ENCODE peak calls at places on chromosomes 16 and 17, in eight cellular contexts. T is cardiac muscle cell, R is fibroblast of mammary gland, A is D721Med, W is nephron progenitor cell, H is transverse colon, D is uterus, L is ovary. O is an unnamed sample.

GRCh38 chr17:67328026-67328425 is 38.4 kb downstream of the PSMD12 start:
- DNase-seq in H (no peak), R (no peak), D (no peak), W (no peak), L (no peak), T (no peak), A (no peak), O (no peak)

GRCh38 chr17:49783051-49783715 is 5.3 kb upstream of the KAT7 start:
- DNase-seq in W (no peak), A (no peak), L (no peak), D (peak), R (no peak), T (no peak), H (no peak), O (no peak)

GRCh38 chr17:63512388-63512787 is 10.8 kb upstream of the KCNH6 start:
- DNase-seq in H (no peak), D (no peak), T (no peak), R (no peak), A (no peak), L (no peak), W (no peak), O (no peak)

GRCh38 chr17:1553354-1554266 is 9.0 kb downstream of the PITPNA start:
- DNase-seq in T (no peak), A (no peak), H (no peak), W (no peak), L (no peak), D (no peak), R (no peak), O (no peak)

GRCh38 chr16:82633964-82634600 is 7.3 kb downstream of the CDH13 start:
- DNase-seq in R (no peak), L (no peak), H (peak), T (peak), D (no peak), W (no peak), A (no peak), O (no peak)

GRCh38 chr17:83079340-83079747 is at the start of gene METRNL:
- DNase-seq in D (peak), H (peak), W (peak), L (peak), R (peak), A (peak), T (peak), O (peak)

GRCh38 chr17:32335647-32336046 is 6.3 kb downstream of the C17orf75 start:
- DNase-seq in T (peak), L (no peak), R (peak), W (no peak), D (no peak), A (no peak), H (no peak), O (peak)

GRCh38 chr17:78428025-78428575 is 49.7 kb downstream of the PGS1 start:
- DNase-seq in L (no peak), D (no peak), T (no peak), W (no peak), H (no peak), R (no peak), A (no peak), O (no peak)

GRCh38 chr16:15874745-15875314 is 13.6 kb downstream of the CEP20 start:
- DNase-seq in A (no peak), W (peak), R (peak), D (peak), H (peak), T (peak), L (peak), O (peak)

GRCh38 chr17:17258011-17258410 is 21.0 kb upstream of the FLCN start:
- DNase-seq in T (no peak), A (no peak), H (no peak), D (no peak), L (no peak), R (no peak), W (no peak), O (no peak)

GRCh38 chr16:67652578-67653130 is 7.4 kb downstream of the ACD start:
- DNase-seq in R (no peak), H (no peak), D (peak), W (peak), T (peak), A (peak), L (no peak), O (no peak)

GRCh38 chr16:12298285-12298684 is 321.8 kb downstream of the SNX29 start:
- DNase-seq in R (no peak), A (no peak), D (no peak), H (no peak), L (no peak), W (no peak), T (no peak), O (no peak)

GRCh38 chr16:54928421-54929089 is 2.1 kb upstream of the IRX5 start:
- DNase-seq in L (peak), W (no peak), H (no peak), R (peak), A (no peak), D (peak), T (peak), O (peak)

GRCh38 chr16:1839554-1839953 is 12.5 kb downstream of the FAHD1 start:
- DNase-seq in L (no peak), D (no peak), W (no peak), T (peak), R (peak), A (no peak), H (no peak), O (no peak)

GRCh38 chr16:7137560-7138330 is 194.9 kb upstream of the RBFOX1 start:
- DNase-seq in L (no peak), H (no peak), D (no peak), W (no peak), T (no peak), R (peak), A (no peak), O (no peak)

GRCh38 chr17:67211742-67212141 is 33.3 kb downstream of the HELZ start:
- DNase-seq in R (peak), H (no peak), L (no peak), T (peak), A (no peak), D (no peak), W (no peak), O (peak)

GRCh38 chr17:75853410-75853809 is 1.7 kb downstream of the WBP2 start:
- DNase-seq in D (no peak), R (peak), W (no peak), A (no peak), H (no peak), T (no peak), L (no peak), O (peak)

GRCh38 chr17:4512156-4513112 is 13.8 kb downstream of the SPNS2 start:
- DNase-seq in T (no peak), W (no peak), R (no peak), H (no peak), D (no peak), A (no peak), L (no peak), O (no peak)

GRCh38 chr16:65624246-65624645 is 502.4 kb upstream of the CDH11 start:
- DNase-seq in A (no peak), L (no peak), H (no peak), W (no peak), T (no peak), R (no peak), D (no peak), O (no peak)

GRCh38 chr16:21684199-21684598 is 20.4 kb downstream of the OTOA start:
- DNase-seq in H (peak), R (peak), L (no peak), T (peak), D (no peak), A (no peak), W (no peak), O (no peak)

GRCh38 chr16:8589293-8590160 is 784 bp downstream of the TMEM114 start:
- DNase-seq in L (no peak), D (no peak), R (no peak), A (no peak), H (no peak), W (peak), T (no peak), O (no peak)

GRCh38 chr16:54939537-54940278 is 9.0 kb downstream of the IRX5 start:
- DNase-seq in D (no peak), R (no peak), A (no peak), W (peak), T (no peak), H (no peak), L (no peak), O (peak)

GRCh38 chr16:85385463-85386331 is 227.4 kb upstream of the GSE1 start:
- DNase-seq in L (peak), R (no peak), D (peak), A (no peak), H (no peak), T (no peak), W (peak), O (no peak)

GRCh38 chr16:2428051-2428786 is 1.0 kb upstream of the CCNF start:
- DNase-seq in R (peak), D (peak), L (peak), W (peak), T (peak), H (peak), A (no peak), O (peak)

GRCh38 chr17:27635275-27635823 is 4.4 kb downstream of the LGALS9 start:
- DNase-seq in D (no peak), R (no peak), A (no peak), T (no peak), L (no peak), H (peak), W (no peak), O (no peak)

GRCh38 chr16:29814592-29814991 is 1.4 kb upstream of the PAGR1 start:
- DNase-seq in W (peak), H (no peak), A (no peak), D (no peak), R (no peak), L (no peak), T (no peak), O (no peak)

GRCh38 chr16:29815032-29815721 is 775 bp upstream of the PAGR1 start:
- DNase-seq in L (peak), D (peak), W (peak), R (no peak), H (no peak), T (peak), A (no peak), O (no peak)

GRCh38 chr16:29818082-29818481 is 2.1 kb downstream of the PAGR1 start:
- DNase-seq in A (no peak), T (no peak), R (no peak), W (no peak), D (no peak), L (no peak), H (no peak), O (no peak)

GRCh38 chr16:29815793-29816693 is at the start of gene PAGR1:
- DNase-seq in R (peak), H (peak), A (peak), D (peak), L (peak), W (peak), T (peak), O (peak)

DNA sequence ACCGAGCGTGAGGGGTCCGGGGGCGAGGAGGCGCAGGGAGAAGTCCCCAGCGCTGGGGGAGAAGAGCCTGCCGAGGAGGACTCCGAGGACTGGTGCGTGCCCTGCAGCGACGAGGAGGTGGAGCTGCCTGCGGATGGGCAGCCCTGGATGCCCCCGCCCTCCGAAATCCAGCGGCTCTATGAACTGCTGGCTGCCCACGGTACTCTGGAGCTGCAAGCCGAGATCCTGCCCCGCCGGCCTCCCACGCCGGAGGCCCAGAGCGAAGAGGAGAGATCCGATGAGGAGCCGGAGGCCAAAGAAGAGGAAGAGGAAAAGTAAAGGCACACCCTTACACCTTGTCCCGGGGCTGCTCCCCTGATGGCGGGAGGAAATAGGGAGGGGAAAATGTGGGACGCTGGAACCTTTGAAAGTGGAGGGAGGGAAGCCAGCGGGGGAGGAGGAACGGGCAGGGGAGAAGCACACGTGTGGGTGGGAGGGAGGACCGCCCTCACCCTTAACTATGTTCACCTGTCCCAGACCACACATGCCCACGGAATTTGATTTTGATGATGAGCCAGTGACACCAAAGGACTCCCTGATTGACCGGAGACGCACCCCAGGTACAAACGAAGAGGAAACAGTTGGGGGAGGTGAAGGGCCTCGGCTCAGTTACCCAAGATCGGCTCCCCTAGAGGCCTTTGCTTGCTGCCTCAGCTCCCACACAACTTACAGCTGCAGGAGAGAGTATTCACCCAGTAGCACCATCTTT is 916 bp downstream of the PAGR1 start:
- DNase-seq in A (no peak), H (peak), D (peak), R (peak), W (peak), T (peak), L (peak), O (peak)
- TF ChIP-seq CTCF in A (no peak), H (peak), D (no peak), R (no peak), W (no peak), T (no peak), L (no peak), O (peak)

GRCh38 chr17:29642171-29642611 is 19.5 kb upstream of the CORO6 start:
- DNase-seq in L (no peak), A (no peak), R (no peak), T (no peak), D (no peak), W (peak), H (no peak), O (no peak)
- TF ChIP-seq CTCF in L (no peak), A (no peak), R (no peak), T (no peak), D (no peak), W (no peak), H (no peak), O (no peak)

DNA sequence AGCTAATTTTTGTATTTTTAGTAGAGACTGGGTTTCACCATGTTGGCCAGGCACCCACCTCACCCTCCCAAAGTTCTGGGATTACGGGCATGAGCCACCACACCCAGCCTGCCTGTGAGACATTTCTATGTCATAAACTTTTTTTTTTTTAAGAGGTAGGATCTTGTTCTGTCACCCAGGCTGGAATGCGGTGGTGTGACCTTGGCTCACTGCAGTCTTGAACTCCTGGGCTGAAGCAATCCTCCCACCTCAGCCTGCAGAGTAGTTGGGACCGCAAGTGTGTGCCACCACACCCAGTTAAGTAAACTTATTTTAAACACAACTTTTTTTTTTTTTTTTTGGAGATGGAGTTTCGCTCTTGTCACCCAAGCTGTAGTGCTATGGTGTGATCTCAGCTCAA is 47.2 kb downstream of the SCNN1G start:
- DNase-seq in H (peak), D (no peak), A (no peak), W (no peak), T (no peak), L (no peak), R (no peak), O (no peak)
- TF ChIP-seq CTCF in H (no peak), D (no peak), A (no peak), W (no peak), T (no peak), L (no peak), R (no peak), O (no peak)

GRCh38 chr16:19728636-19728965 is 10.5 kb downstream of the IQCK start:
- DNase-seq in T (no peak), W (no peak), L (no peak), A (no peak), D (no peak), H (no peak), R (no peak), O (no peak)

GRCh38 chr16:19735074-19735867 is 17.2 kb downstream of the IQCK start:
- DNase-seq in W (no peak), L (no peak), A (no peak), R (no peak), D (no peak), T (no peak), H (no peak), O (no peak)

GRCh38 chr16:19737306-19737975 is 19.4 kb downstream of the IQCK start:
- DNase-seq in T (no peak), H (no peak), W (no peak), A (no peak), R (no peak), D (no peak), L (no peak), O (no peak)

GRCh38 chr16:19733551-19733950 is 15.5 kb downstream of the IQCK start:
- DNase-seq in D (no peak), H (no peak), W (no peak), T (no peak), A (no peak), R (no peak), L (no peak), O (no peak)
- TF ChIP-seq CTCF in D (no peak), H (no peak), W (no peak), T (no peak), A (no peak), R (no peak), L (no peak), O (no peak)

GRCh38 chr17:44385287-44386181 is 3.9 kb downstream of the ITGA2B start:
- DNase-seq in T (peak), D (peak), R (peak), L (peak), W (peak), A (peak), H (peak), O (peak)
- TF ChIP-seq CTCF in T (peak), D (no peak), R (no peak), L (no peak), W (no peak), A (no peak), H (no peak), O (no peak)

GRCh38 chr17:48577330-48577945 is 712 bp downstream of the HOXB4 start:
- DNase-seq in A (no peak), H (no peak), R (peak), W (peak), T (no peak), D (no peak), L (no peak), O (no peak)

GRCh38 chr17:48575673-48576478 is 2.3 kb downstream of the HOXB4 start:
- DNase-seq in R (no peak), W (no peak), D (no peak), T (no peak), H (no peak), A (no peak), L (no peak), O (no peak)

GRCh38 chr17:48574523-48575065 is 3.6 kb downstream of the HOXB4 start:
- DNase-seq in R (no peak), T (no peak), D (no peak), W (no peak), H (no peak), L (no peak), A (no peak), O (no peak)

GRCh38 chr17:48576479-48577309 is 1.5 kb downstream of the HOXB4 start:
- DNase-seq in H (no peak), L (no peak), A (no peak), R (peak), W (peak), D (peak), T (peak), O (peak)

GRCh38 chr17:48575066-48575582 is 3.0 kb downstream of the HOXB4 start:
- DNase-seq in D (no peak), L (no peak), T (no peak), R (peak), A (no peak), W (no peak), H (no peak), O (peak)
- TF ChIP-seq CTCF in D (no peak), L (no peak), T (no peak), R (no peak), A (no peak), W (no peak), H (no peak), O (no peak)

GRCh38 chr17:47717261-47717697 is 15.8 kb upstream of the TBX21 start:
- DNase-seq in A (no peak), R (no peak), T (no peak), L (no peak), D (no peak), W (no peak), H (no peak), O (no peak)
- TF ChIP-seq CTCF in A (peak), R (peak), T (peak), L (no peak), D (no peak), W (peak), H (no peak), O (peak)

O was measured in fibroblast of lung.